ENCODE peak calls at places on chromosomes 6 and 20, in eight cellular contexts. A is CD8-positive, alpha-beta memory T cell; Z is psoas muscle; W is cardiac muscle cell; O is upper lobe of right lung; Q is A549; S is IMR-90; I is left ventricle myocardium inferior. B is an unnamed sample. For H3K4me1, the result is how much of the 10 kb centered on the place peaks cover.

GRCh38 chr6:108945686-108946158 is 97.5 kb downstream of the ARMC2 start:
- DNase-seq in A (no peak), W (no peak), Z (peak), Q (no peak), O (peak), I (peak), S (no peak), B (peak)

GRCh38 chr20:47438464-47439381 is 63.0 kb upstream of the NCOA3 start:
- DNase-seq in O (no peak), I (no peak), A (no peak), Q (peak), S (no peak), Z (no peak), W (no peak), B (no peak)

GRCh38 chr6:127120109-127120786 is 1.8 kb downstream of the RSPO3 start:
- DNase-seq in W (no peak), O (peak), S (no peak), Z (peak), A (no peak), I (no peak), Q (peak), B (peak)

GRCh38 chr6:72616406-72617015 is 5.4 kb upstream of the KCNQ5 start:
- DNase-seq in A (no peak), W (peak), O (no peak), I (no peak), S (peak), Q (peak), Z (no peak), B (no peak)

GRCh38 chr6:7561153-7561964 is 19.9 kb downstream of the DSP start:
- DNase-seq in A (no peak), W (peak), Z (no peak), Q (no peak), S (peak), O (no peak), I (no peak), B (peak)

GRCh38 chr6:158207452-158207788 is 39.3 kb downstream of the GTF2H5 start:
- DNase-seq in S (peak), A (no peak), O (no peak), W (no peak), Z (no peak), Q (no peak), I (no peak), B (no peak)

GRCh38 chr6:85865665-85866372 is 223.1 kb upstream of the SYNCRIP start:
- DNase-seq in W (no peak), I (no peak), Q (peak), S (peak), A (no peak), O (no peak), Z (no peak), B (no peak)

GRCh38 chr20:62368629-62369507 is 1.8 kb upstream of the LAMA5 start:
- DNase-seq in A (no peak), I (no peak), Q (peak), Z (peak), S (peak), O (no peak), W (peak), B (no peak)

GRCh38 chr6:27065183-27065582 is 182.3 kb upstream of the PRSS16 start:
- DNase-seq in A (no peak), O (no peak), Q (no peak), Z (no peak), I (no peak), S (no peak), W (no peak), B (no peak)

GRCh38 chr20:37154684-37155298 is 24.3 kb upstream of the RPN2 start:
- DNase-seq in W (no peak), Z (no peak), O (no peak), I (no peak), S (no peak), Q (no peak), A (no peak), B (no peak)

GRCh38 chr6:15313367-15313766 is 67.5 kb downstream of the JARID2 start:
- DNase-seq in O (peak), Z (peak), Q (no peak), I (peak), S (no peak), A (no peak), W (no peak), B (no peak)

GRCh38 chr6:147040521-147040920 is 163.7 kb upstream of the STXBP5 start:
- DNase-seq in Z (no peak), W (no peak), Q (no peak), I (no peak), O (no peak), S (no peak), A (no peak), B (no peak)

GRCh38 chr20:9021699-9022098 is 47.2 kb upstream of the PLCB4 start:
- DNase-seq in Z (no peak), I (no peak), S (peak), A (no peak), Q (peak), W (no peak), O (no peak), B (no peak)

GRCh38 chr6:137105375-137105774 is 60.6 kb upstream of the IL20RA start:
- DNase-seq in S (no peak), W (no peak), I (no peak), O (no peak), Z (no peak), A (no peak), Q (no peak), B (no peak)

GRCh38 chr20:37867289-37868195 is 35.4 kb upstream of the VSTM2L start:
- DNase-seq in Q (no peak), Z (no peak), W (no peak), I (no peak), S (no peak), A (no peak), O (peak), B (peak)

GRCh38 chr6:34554593-34555322 is 1.4 kb downstream of the SPDEF start:
- DNase-seq in Z (no peak), W (no peak), A (no peak), I (no peak), O (no peak), Q (no peak), S (no peak), B (no peak)

GRCh38 chr6:158417760-158418098 is 105.5 kb downstream of the TULP4 start:
- DNase-seq in Q (no peak), I (no peak), S (peak), Z (no peak), W (no peak), O (no peak), A (no peak), B (no peak)

GRCh38 chr6:89997456-89998445 is 103.5 kb downstream of the GJA10 start:
- DNase-seq in S (no peak), Z (no peak), O (no peak), Q (no peak), I (no peak), W (no peak), A (no peak), B (no peak)

GRCh38 chr20:62598761-62599194 is 43.5 kb upstream of the SLCO4A1 start:
- DNase-seq in S (no peak), W (no peak), A (no peak), Q (peak), I (no peak), O (no peak), Z (no peak), B (no peak)

GRCh38 chr6:40383348-40384115 is 203.6 kb downstream of the LRFN2 start:
- DNase-seq in A (no peak), I (no peak), S (no peak), Q (no peak), Z (no peak), O (no peak), W (no peak), B (no peak)

GRCh38 chr6:18491303-18492090 is 104.3 kb downstream of the RNF144B start:
- DNase-seq in A (no peak), O (no peak), Q (no peak), Z (no peak), S (no peak), W (no peak), I (no peak), B (no peak)

GRCh38 chr6:13278184-13278583 is 50.2 kb downstream of the TBC1D7 start:
- DNase-seq in I (no peak), O (no peak), Q (no peak), W (peak), S (no peak), A (no peak), Z (no peak), B (no peak)

GRCh38 chr6:69835414-69836179 is 30.8 kb upstream of the COL19A1 start:
- DNase-seq in W (peak), Q (peak), Z (no peak), S (peak), A (no peak), I (no peak), O (no peak), B (no peak)

GRCh38 chr6:37459981-37460800 is 27.2 kb downstream of the CMTR1 start:
- DNase-seq in S (no peak), I (no peak), O (no peak), A (no peak), Z (no peak), W (peak), Q (no peak), B (no peak)

GRCh38 chr6:31752739-31753319 is 9.6 kb upstream of the SAPCD1 start:
- DNase-seq in Q (peak), Z (no peak), S (peak), O (no peak), W (no peak), I (no peak), A (no peak), B (no peak)

GRCh38 chr6:37141291-37142046 is 28.5 kb upstream of the PIM1 start:
- DNase-seq in I (no peak), O (no peak), A (no peak), W (peak), S (peak), Z (no peak), Q (no peak), B (no peak)

GRCh38 chr6:25452027-25452426 is 172.9 kb downstream of the CARMIL1 start:
- DNase-seq in A (no peak), O (no peak), S (no peak), W (no peak), Z (no peak), Q (no peak), I (no peak), B (no peak)

GRCh38 chr6:25447570-25447929 is 168.4 kb downstream of the CARMIL1 start:
- DNase-seq in Q (no peak), W (no peak), O (no peak), S (no peak), Z (no peak), I (no peak), A (no peak), B (no peak)

GRCh38 chr6:25448965-25449538 is 169.9 kb downstream of the CARMIL1 start:
- DNase-seq in Z (no peak), S (no peak), A (no peak), Q (no peak), O (no peak), I (no peak), W (no peak), B (no peak)

GRCh38 chr6:25449774-25450173 is 170.6 kb downstream of the CARMIL1 start:
- DNase-seq in Q (no peak), Z (no peak), S (no peak), I (no peak), W (peak), O (no peak), A (no peak), B (no peak)

DNA sequence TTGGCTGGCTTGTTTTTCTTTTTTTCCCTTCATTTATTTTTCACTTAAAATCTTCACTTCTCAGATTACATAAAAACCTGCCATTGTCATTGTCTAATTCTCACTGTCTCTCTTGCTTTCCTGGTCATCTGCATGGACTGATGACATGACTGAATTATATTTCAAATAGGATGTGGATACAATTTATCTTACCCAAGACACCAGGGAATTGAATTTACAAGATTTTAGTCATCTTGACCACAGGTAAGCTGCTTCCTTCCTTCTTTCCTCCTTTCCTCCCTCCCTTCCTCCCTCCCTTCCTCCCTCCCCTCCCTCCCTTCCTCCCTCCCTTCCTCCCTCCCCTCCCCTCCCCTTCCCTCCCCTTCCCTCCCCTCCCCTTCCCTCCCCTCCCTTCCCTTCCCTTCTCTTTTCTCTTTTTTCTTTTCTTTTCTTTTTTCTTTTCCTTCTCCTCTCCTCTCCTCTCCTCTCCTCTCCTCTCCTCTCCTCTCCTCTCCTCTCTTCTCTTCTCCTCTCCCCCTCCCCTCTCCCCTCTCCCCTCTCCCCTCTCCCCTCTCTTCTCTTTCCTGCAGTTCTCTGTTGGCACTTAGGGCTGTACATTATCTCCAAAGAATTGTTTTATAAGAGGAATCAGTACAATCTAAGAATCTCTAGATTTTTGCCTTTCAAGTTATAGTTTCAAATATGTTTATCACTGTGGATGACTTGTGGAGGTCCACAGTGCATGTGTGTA is 171.5 kb downstream of the CARMIL1 start:
- DNase-seq in O (no peak), A (no peak), I (no peak), Z (no peak), W (no peak), Q (no peak), S (no peak), B (no peak)
- H3K4me1 ChIP-seq in O (under half), A (under half), I (under half), Z (under half), W (under half), Q (under half), S (under half), B (under half)

DNA sequence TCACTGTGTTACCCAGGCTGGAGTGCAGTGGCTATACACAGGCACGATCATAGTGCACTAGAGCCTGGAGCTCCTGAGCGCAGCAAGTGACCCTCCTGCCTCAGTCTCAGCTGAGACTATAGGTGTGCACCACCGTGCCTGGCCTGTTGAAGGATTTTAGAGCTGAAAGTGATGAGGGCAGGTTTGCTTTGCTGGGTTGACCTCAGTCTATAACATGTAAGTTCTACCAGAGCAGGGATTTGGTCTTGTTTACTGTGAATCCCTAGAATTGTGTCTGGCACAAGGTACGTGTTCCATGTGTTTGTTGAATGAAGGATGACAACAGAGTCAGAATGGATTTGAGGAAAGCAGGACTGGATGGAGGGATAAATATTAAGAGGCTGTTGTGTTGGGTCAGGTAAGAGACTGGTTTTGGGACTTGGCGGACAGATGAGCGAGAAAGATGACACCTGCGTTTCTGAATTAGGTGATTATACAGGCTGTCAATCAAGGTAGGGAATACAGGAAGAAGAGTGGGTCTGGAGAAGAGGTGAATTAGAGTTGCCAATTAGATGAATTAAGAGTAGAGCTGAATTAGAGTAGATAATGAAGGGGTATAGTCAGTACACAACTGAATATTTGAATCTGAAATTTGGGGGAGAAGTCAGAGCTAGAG is 6.5 kb downstream of the ASXL1 start:
- DNase-seq in Z (no peak), W (no peak), A (no peak), I (no peak), Q (no peak), O (no peak), S (no peak), B (no peak)
- H3K4me1 ChIP-seq in Z (half or more), W (under half), A (half or more), I (half or more), Q (half or more), O (half or more), S (under half), B (under half)

GRCh38 chr6:4727236-4727635 is 49.0 kb upstream of the CDYL start:
- DNase-seq in Q (no peak), A (no peak), I (no peak), S (no peak), O (no peak), Z (no peak), W (no peak), B (no peak)
- H3K4me1 ChIP-seq in Q (under half), A (under half), I (under half), S (under half), O (under half), Z (under half), W (under half), B (under half)

GRCh38 chr6:5763407-5763806 is 243.3 kb downstream of the NRN1 start:
- DNase-seq in Z (no peak), A (no peak), Q (no peak), S (peak), I (no peak), W (no peak), O (no peak), B (no peak)
- H3K4me1 ChIP-seq in Z (under half), A (under half), Q (under half), S (under half), I (under half), W (under half), O (under half), B (under half)

GRCh38 chr20:45346291-45346718 is 1.9 kb downstream of the SDC4 start:
- DNase-seq in O (no peak), W (no peak), I (no peak), Z (peak), Q (no peak), S (no peak), A (no peak), B (no peak)
- H3K4me1 ChIP-seq in O (half or more), W (half or more), I (half or more), Z (under half), Q (half or more), S (under half), A (under half), B (under half)

GRCh38 chr6:41713161-41713649 is 22.2 kb downstream of the TFEB start:
- DNase-seq in I (peak), Q (peak), W (no peak), Z (peak), S (peak), O (peak), A (no peak), B (peak)
- H3K4me1 ChIP-seq in I (half or more), Q (half or more), W (under half), Z (half or more), S (under half), O (under half), A (under half), B (under half)

GRCh38 chr6:20208687-20209378 is 3.4 kb downstream of the MBOAT1 start:
- DNase-seq in O (no peak), I (no peak), S (no peak), W (no peak), Q (no peak), A (no peak), Z (no peak), B (no peak)

GRCh38 chr6:20205722-20206154 is 6.5 kb downstream of the MBOAT1 start:
- DNase-seq in A (no peak), Z (no peak), O (no peak), S (no peak), I (no peak), W (no peak), Q (no peak), B (no peak)

GRCh38 chr6:20203561-20204528 is 8.4 kb downstream of the MBOAT1 start:
- DNase-seq in Q (no peak), S (no peak), A (no peak), O (no peak), W (no peak), Z (no peak), I (no peak), B (no peak)

GRCh38 chr6:20210158-20210557 is 2.1 kb downstream of the MBOAT1 start:
- DNase-seq in Q (no peak), W (no peak), S (no peak), A (no peak), O (no peak), I (no peak), Z (no peak), B (no peak)

GRCh38 chr6:20207096-20207454 is 5.2 kb downstream of the MBOAT1 start:
- DNase-seq in I (no peak), W (no peak), Q (no peak), S (no peak), Z (no peak), O (no peak), A (no peak), B (no peak)
- H3K4me1 ChIP-seq in I (half or more), W (under half), Q (under half), S (under half), Z (under half), O (under half), A (half or more), B (under half)

GRCh38 chr20:44185574-44185973 is 1.4 kb downstream of the JPH2 start:
- DNase-seq in W (no peak), Z (no peak), I (no peak), A (no peak), Q (no peak), O (no peak), S (no peak), B (no peak)

GRCh38 chr20:44182863-44183262 is 4.1 kb downstream of the JPH2 start:
- DNase-seq in Z (no peak), W (no peak), O (no peak), I (no peak), Q (no peak), A (no peak), S (no peak), B (no peak)

GRCh38 chr20:44181611-44182010 is 5.4 kb downstream of the JPH2 start:
- DNase-seq in A (no peak), I (peak), Z (peak), W (peak), Q (no peak), O (no peak), S (no peak), B (no peak)

GRCh38 chr20:44182135-44182765 is 4.7 kb downstream of the JPH2 start:
- DNase-seq in S (no peak), W (peak), Z (peak), A (no peak), Q (no peak), O (no peak), I (no peak), B (no peak)

DNA sequence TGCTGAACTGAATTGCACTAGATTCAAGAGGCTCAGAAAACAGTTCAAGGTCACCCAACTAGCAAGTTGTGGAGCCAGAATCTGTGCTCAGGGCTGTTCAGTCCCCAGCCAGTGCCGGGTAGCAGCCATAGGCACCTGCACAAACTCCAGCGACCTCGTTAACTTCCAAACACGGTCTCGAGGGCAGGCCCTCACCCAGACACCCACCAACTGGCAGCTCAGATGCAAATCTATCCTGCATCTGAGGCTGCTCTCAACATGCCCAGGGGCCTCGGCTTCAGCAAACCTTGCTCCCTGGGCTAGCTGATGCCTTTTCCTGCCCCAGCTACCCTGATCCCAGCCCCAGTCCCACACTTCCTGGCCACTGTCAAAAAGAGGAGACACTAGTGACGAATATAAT is 3.7 kb downstream of the JPH2 start:
- DNase-seq in I (no peak), Z (no peak), S (no peak), W (peak), O (no peak), Q (no peak), A (no peak), B (no peak)
- H3K4me1 ChIP-seq in I (half or more), Z (half or more), S (under half), W (half or more), O (under half), Q (under half), A (under half), B (under half)

GRCh38 chr6:24845578-24845977 is 46.9 kb upstream of the ARMH2 start:
- DNase-seq in Z (no peak), O (no peak), W (no peak), A (no peak), S (no peak), Q (no peak), I (no peak), B (peak)

GRCh38 chr6:24848461-24848860 is 49.7 kb upstream of the ARMH2 start:
- DNase-seq in O (no peak), Q (no peak), S (no peak), W (no peak), A (no peak), Z (no peak), I (no peak), B (no peak)

GRCh38 chr6:24847402-24847801 is 48.7 kb upstream of the ARMH2 start:
- DNase-seq in Z (no peak), Q (no peak), I (no peak), O (no peak), W (no peak), A (no peak), S (no peak), B (no peak)

GRCh38 chr6:24844061-24844460 is 45.3 kb upstream of the ARMH2 start:
- DNase-seq in O (no peak), W (no peak), Q (no peak), I (no peak), S (no peak), A (no peak), Z (no peak), B (no peak)

GRCh38 chr6:24844903-24845302 is 46.2 kb upstream of the ARMH2 start:
- DNase-seq in O (no peak), Z (no peak), W (no peak), S (no peak), A (no peak), Q (no peak), I (no peak), B (peak)
- H3K4me1 ChIP-seq in O (under half), Z (under half), W (under half), S (under half), A (under half), Q (under half), I (under half), B (under half)

B was measured in right lobe of liver.